ENCODE peak calls at places on chromosomes 5 and 9, in ten cellular contexts. C is brain microvascular endothelial cell; J is stimulated activated CD4-positive, alpha-beta T cell treated with anti-CD3 and anti-CD28 coated beads, Interleukin-1b, Interleukin-23, amount 100 ng/mL, for 4 hours; V is pulmonary artery endothelial cell; Q is HEK293T; F is activated T-helper 2 cell treated with anti-CD3 and anti-CD28 coated beads, Interferon-gamma antibody, Interleukin-2, Interleukin-4, amounts not matched to agents 10 μg/mL and 5 μg/mL and 100 μg/mL, durations not matched to agents 14 hours and 24 hours and 36 hours; S is NCI-H2171 treated with DMSO at 0.1 percent for 48 hours; N is NCI-H460; A is RPMI8226; M is hypothalamus. W is an unnamed sample.

GRCh38 chr5:177154003-177154643 is 20.6 kb downstream of the NSD1 start:
- DNase-seq in N (no peak), V (no peak), M (no peak), J (no peak), C (no peak), S (no peak), Q (no peak), A (no peak), F (no peak), W (no peak)

GRCh38 chr5:113325054-113325453 is 109.7 kb downstream of the TSSK1B start:
- DNase-seq in A (no peak), V (no peak), J (no peak), Q (no peak), S (no peak), C (no peak), F (no peak), N (no peak), M (no peak), W (no peak)

GRCh38 chr5:134917070-134917831 is 12.3 kb downstream of the PCBD2 start:
- DNase-seq in J (no peak), S (no peak), F (no peak), N (no peak), A (no peak), V (no peak), M (no peak), C (no peak), Q (peak), W (no peak)

GRCh38 chr5:90191352-90192045 is 218.1 kb downstream of the CETN3 start:
- DNase-seq in F (no peak), V (no peak), A (no peak), S (no peak), M (no peak), J (no peak), Q (peak), C (no peak), N (no peak), W (no peak)

GRCh38 chr5:129698661-129699060 is 49.2 kb upstream of the MINAR2 start:
- DNase-seq in S (no peak), A (no peak), V (no peak), J (no peak), Q (no peak), M (no peak), F (no peak), N (no peak), C (no peak), W (no peak)

GRCh38 chr5:6349387-6349786 is 29.0 kb downstream of the MED10 start:
- DNase-seq in S (no peak), M (no peak), A (no peak), N (no peak), C (no peak), F (no peak), V (no peak), J (no peak), Q (no peak), W (no peak)

GRCh38 chr5:60634054-60634453 is 65.9 kb downstream of the DEPDC1B start:
- DNase-seq in A (no peak), C (no peak), J (no peak), S (no peak), N (no peak), V (peak), M (no peak), F (no peak), Q (no peak), W (no peak)

GRCh38 chr5:180053061-180053602 is 18.4 kb downstream of the RNF130 start:
- DNase-seq in M (no peak), A (no peak), Q (no peak), J (no peak), F (no peak), C (no peak), N (no peak), V (no peak), S (no peak), W (no peak)

GRCh38 chr9:4062966-4063365 is 236.9 kb downstream of the GLIS3 start:
- DNase-seq in A (no peak), V (no peak), S (peak), M (no peak), J (no peak), F (no peak), Q (no peak), C (peak), N (no peak), W (no peak)

GRCh38 chr9:104386425-104387069 is 117.5 kb upstream of the OR13F1 start:
- DNase-seq in C (peak), Q (peak), A (peak), M (no peak), N (peak), J (no peak), S (peak), V (no peak), F (no peak), W (no peak)

GRCh38 chr9:113621309-113621791 is 157.8 kb downstream of the RGS3 start:
- DNase-seq in A (no peak), V (peak), M (no peak), J (no peak), C (peak), F (no peak), N (no peak), Q (no peak), S (no peak), W (no peak)

GRCh38 chr9:33835625-33836260 is 18.8 kb downstream of the UBE2R2 start:
- DNase-seq in S (no peak), J (no peak), C (no peak), N (no peak), F (no peak), Q (no peak), M (no peak), A (no peak), V (no peak), W (no peak)

GRCh38 chr5:14615365-14615764 is 33.8 kb downstream of the OTULINL start:
- DNase-seq in F (no peak), M (no peak), J (no peak), A (no peak), N (no peak), S (peak), V (no peak), C (no peak), Q (no peak), W (no peak)

GRCh38 chr5:112757468-112758208 is 20.0 kb downstream of the APC start:
- DNase-seq in A (peak), M (no peak), C (no peak), F (no peak), Q (peak), V (peak), S (peak), N (peak), J (no peak), W (no peak)

GRCh38 chr5:66171349-66172344 is 27.5 kb downstream of the SREK1 start:
- DNase-seq in J (peak), A (peak), M (no peak), V (peak), Q (peak), F (peak), N (peak), S (peak), C (peak), W (peak)

GRCh38 chr5:132008961-132009680 is 2.3 kb downstream of the ACSL6 start:
- DNase-seq in M (no peak), F (no peak), Q (no peak), J (no peak), C (no peak), N (no peak), S (peak), A (no peak), V (no peak), W (no peak)

GRCh38 chr9:98916660-98917059 is 27.0 kb upstream of the COL15A1 start:
- DNase-seq in V (no peak), J (no peak), S (no peak), A (peak), C (no peak), N (no peak), M (no peak), Q (peak), F (no peak), W (no peak)

GRCh38 chr5:84274585-84275468 is 109.9 kb downstream of the EDIL3 start:
- DNase-seq in F (no peak), V (no peak), Q (peak), C (peak), J (no peak), S (no peak), N (peak), M (no peak), A (peak), W (no peak)

GRCh38 chr9:128122809-128123175 is 4.7 kb downstream of the PTGES2 start:
- DNase-seq in Q (no peak), J (no peak), S (no peak), A (no peak), N (no peak), V (no peak), M (no peak), F (no peak), C (no peak), W (no peak)

GRCh38 chr9:131180454-131180853 is 55.1 kb downstream of the NUP214 start:
- DNase-seq in A (no peak), N (no peak), F (no peak), Q (no peak), J (no peak), S (no peak), M (no peak), C (peak), V (no peak), W (no peak)

GRCh38 chr9:69249337-69249736 is 75.3 kb downstream of the TJP2 start:
- DNase-seq in C (no peak), N (no peak), V (no peak), M (no peak), S (no peak), Q (no peak), J (no peak), F (no peak), A (no peak), W (no peak)

GRCh38 chr9:37290881-37291485 is 131.5 kb upstream of the GRHPR start:
- DNase-seq in C (peak), F (no peak), J (no peak), Q (no peak), N (peak), S (no peak), A (no peak), M (no peak), V (no peak), W (no peak)

GRCh38 chr5:51494821-51495220 is 111.6 kb downstream of the ISL1 start:
- DNase-seq in A (no peak), S (no peak), N (no peak), Q (no peak), C (no peak), M (no peak), J (no peak), V (no peak), F (no peak), W (no peak)

GRCh38 chr9:73090214-73090613 is 61.5 kb upstream of the ANXA1 start:
- DNase-seq in A (no peak), C (no peak), N (no peak), M (no peak), V (no peak), J (no peak), F (no peak), Q (no peak), S (no peak), W (no peak)

W was measured in activated T-helper 9 cell treated with anti-CD3 and anti-CD28 coated beads, Interleukin-2, amount 50 U/mL, for 16 hours.